ENCODE peak calls at places on chromosome 20, in ten cellular contexts. D is tibial artery, U is HT1080, Q is EH, S is T-helper 22 cell, Z is left lung, O is NAMALWA, T is coronary artery, X is dorsolateral prefrontal cortex, I is A172. C is an unnamed sample.

GRCh38 chr20:21184810-21185209 is 58.9 kb downstream of the KIZ start:
- DNase-seq in X (no peak), D (no peak), T (no peak), Q (peak), U (peak), S (no peak), Z (no peak), O (no peak), I (no peak), C (no peak)

GRCh38 chr20:9235518-9235917 is 166.6 kb downstream of the PLCB4 start:
- DNase-seq in U (peak), S (no peak), I (peak), Q (peak), D (no peak), X (no peak), O (no peak), T (no peak), Z (no peak), C (no peak)

GRCh38 chr20:48926267-48926666 is 4.8 kb downstream of the ARFGEF2 start:
- DNase-seq in T (no peak), X (no peak), S (no peak), U (no peak), D (no peak), Q (no peak), I (no peak), O (no peak), Z (no peak), C (no peak)

GRCh38 chr20:42258568-42258967 is 640.4 kb upstream of the CHD6 start:
- DNase-seq in D (no peak), I (no peak), O (no peak), U (no peak), T (no peak), Z (no peak), X (no peak), Q (no peak), S (no peak), C (no peak)

GRCh38 chr20:5482791-5483190 is 166.0 kb upstream of the PROKR2 start:
- DNase-seq in I (no peak), X (no peak), O (no peak), Q (peak), U (no peak), D (no peak), S (no peak), T (no peak), Z (no peak), C (no peak)

GRCh38 chr20:22836877-22837276 is 198.2 kb upstream of the SSTR4 start:
- DNase-seq in X (no peak), U (peak), Z (no peak), Q (peak), O (no peak), I (peak), S (no peak), D (no peak), T (no peak), C (no peak)

GRCh38 chr20:35735828-35736470 is 6.1 kb downstream of the RBM39 start:
- DNase-seq in O (peak), I (no peak), T (no peak), X (no peak), Q (no peak), D (no peak), Z (no peak), U (no peak), S (no peak), C (no peak)

GRCh38 chr20:20150241-20150640 is 97.9 kb downstream of the CFAP61 start:
- DNase-seq in Z (no peak), I (no peak), U (no peak), D (no peak), X (no peak), S (no peak), T (no peak), O (no peak), Q (no peak), C (no peak)

GRCh38 chr20:24619212-24619611 is 149.8 kb downstream of the SYNDIG1 start:
- DNase-seq in D (no peak), X (no peak), I (no peak), Z (no peak), S (no peak), Q (no peak), U (no peak), T (peak), O (no peak), C (no peak)

GRCh38 chr20:13017235-13017634 is 8.5 kb downstream of the SPTLC3 start:
- DNase-seq in I (no peak), U (peak), X (no peak), Z (no peak), T (no peak), S (no peak), D (no peak), Q (no peak), O (no peak), C (no peak)

GRCh38 chr20:7087803-7088202 is 320.3 kb downstream of the BMP2 start:
- DNase-seq in Z (no peak), X (no peak), S (no peak), O (no peak), D (no peak), U (no peak), I (no peak), Q (no peak), T (no peak), C (no peak)

GRCh38 chr20:57587278-57587988 is 26.5 kb downstream of the PCK1 start:
- DNase-seq in T (no peak), Z (no peak), I (no peak), Q (no peak), S (no peak), O (no peak), D (no peak), U (no peak), X (no peak), C (no peak)

GRCh38 chr20:62647521-62648317 is 5.4 kb downstream of the SLCO4A1 start:
- DNase-seq in X (no peak), O (no peak), S (no peak), T (no peak), I (no peak), D (peak), Q (no peak), U (no peak), Z (no peak), C (peak)